ENCODE peak calls at places on chromosomes 3 and 15, in seven cellular contexts. Y is activated CD4-positive, alpha-beta T cell treated with anti-CD3 and anti-CD28 coated beads for 1 hour; H is neuronal stem cell; U is non-pigmented ciliary epithelial cell; P is NCI-H510A treated with DMSO at 0.1 percent for 48 hours; G is GM03348; I is AG20443. F is an unnamed sample.

GRCh38 chr3:169356284-169356955 is 307.1 kb downstream of the MECOM start:
- DNase-seq in Y (no peak), H (peak), U (no peak), P (no peak), G (no peak), I (no peak), F (no peak)

GRCh38 chr15:37106490-37107001 is 6.2 kb upstream of the MEIS2 start:
- DNase-seq in Y (no peak), H (peak), U (no peak), P (peak), G (no peak), I (no peak), F (no peak)

GRCh38 chr15:74402337-74402839 is 31.4 kb downstream of the SEMA7A start:
- DNase-seq in Y (no peak), H (no peak), U (no peak), P (no peak), G (no peak), I (no peak), F (no peak)

GRCh38 chr3:141426404-141427034 is 58.2 kb downstream of the ZBTB38 start:
- DNase-seq in Y (no peak), H (no peak), U (no peak), P (no peak), G (peak), I (peak), F (peak)

GRCh38 chr15:89283201-89283600 is 39.4 kb downstream of the FANCI start:
- DNase-seq in Y (no peak), H (no peak), U (no peak), P (no peak), G (no peak), I (no peak), F (no peak)

GRCh38 chr15:46441294-46442062 is 806.6 kb downstream of the SQOR start:
- DNase-seq in Y (no peak), H (no peak), U (no peak), P (no peak), G (peak), I (peak), F (peak)

GRCh38 chr3:107024481-107025153 is 352.6 kb upstream of the CCDC54 start:
- DNase-seq in Y (no peak), H (no peak), U (no peak), P (no peak), G (peak), I (peak), F (peak)

GRCh38 chr3:108117245-108117644 is 26.4 kb upstream of the CD47 start:
- DNase-seq in Y (no peak), H (no peak), U (no peak), P (no peak), G (peak), I (peak), F (peak)

GRCh38 chr3:162738778-162739177 is 1242.2 kb downstream of the OTOL1 start:
- DNase-seq in Y (no peak), H (no peak), U (no peak), P (no peak), G (peak), I (no peak), F (no peak)

GRCh38 chr3:149382091-149382467 is 4.6 kb upstream of the TM4SF1 start:
- DNase-seq in Y (no peak), H (no peak), U (peak), P (no peak), G (peak), I (peak), F (peak)

GRCh38 chr3:115996420-115997108 is 373.3 kb downstream of the GAP43 start:
- DNase-seq in Y (no peak), H (no peak), U (no peak), P (no peak), G (no peak), I (no peak), F (no peak)

GRCh38 chr15:66233487-66234415 is 19.8 kb downstream of the MEGF11 start:
- DNase-seq in Y (no peak), H (no peak), U (no peak), P (no peak), G (no peak), I (no peak), F (peak)

GRCh38 chr3:11509175-11510000 is 134.3 kb downstream of the VGLL4 start:
- DNase-seq in Y (no peak), H (no peak), U (no peak), P (peak), G (peak), I (peak), F (peak)

GRCh38 chr3:157406376-157406775 is 30.3 kb upstream of the PTX3 start:
- DNase-seq in Y (no peak), H (no peak), U (no peak), P (no peak), G (no peak), I (no peak), F (no peak)

GRCh38 chr15:73941044-73941443 is 14.8 kb downstream of the LOXL1 start:
- DNase-seq in Y (no peak), H (no peak), U (peak), P (no peak), G (peak), I (peak), F (peak)

GRCh38 chr3:73536952-73537351 is 87.8 kb downstream of the PDZRN3 start:
- DNase-seq in Y (no peak), H (no peak), U (no peak), P (no peak), G (no peak), I (no peak), F (no peak)

GRCh38 chr3:44098666-44099065 is 143.0 kb upstream of the TOPAZ1 start:
- DNase-seq in Y (no peak), H (no peak), U (no peak), P (no peak), G (no peak), I (no peak), F (no peak)

GRCh38 chr15:34837246-34838016 is 42.1 kb upstream of the ACTC1 start:
- DNase-seq in Y (no peak), H (no peak), U (peak), P (peak), G (peak), I (peak), F (peak)

GRCh38 chr15:48646364-48646763 is 855 bp upstream of the FBN1 start:
- DNase-seq in Y (no peak), H (no peak), U (no peak), P (no peak), G (no peak), I (peak), F (no peak)

GRCh38 chr3:194928183-194928736 is 242.6 kb downstream of the FAM43A start:
- DNase-seq in Y (no peak), H (no peak), U (no peak), P (no peak), G (peak), I (peak), F (peak)

GRCh38 chr3:40398346-40398745 is 11.4 kb downstream of the ENTPD3 start:
- DNase-seq in Y (no peak), H (no peak), U (no peak), P (no peak), G (no peak), I (no peak), F (no peak)

GRCh38 chr3:24520101-24520495 is 25.4 kb upstream of the THRB start:
- DNase-seq in Y (no peak), H (no peak), U (no peak), P (no peak), G (no peak), I (no peak), F (no peak)

GRCh38 chr3:23017800-23018199 is 185.3 kb upstream of the UBE2E2 start:
- DNase-seq in Y (no peak), H (no peak), U (no peak), P (no peak), G (peak), I (peak), F (peak)

GRCh38 chr3:9024341-9024740 is 61.1 kb upstream of the RAD18 start:
- DNase-seq in Y (no peak), H (no peak), U (no peak), P (no peak), G (no peak), I (no peak), F (no peak)

GRCh38 chr3:191238321-191238817 is 39.3 kb downstream of the OSTN start:
- DNase-seq in Y (no peak), H (no peak), U (peak), P (peak), G (peak), I (no peak), F (peak)

GRCh38 chr3:15015456-15015855 is 49.7 kb downstream of the MRPS25 start:
- DNase-seq in Y (no peak), H (no peak), U (no peak), P (no peak), G (no peak), I (no peak), F (no peak)

GRCh38 chr15:34318277-34319079 is 19.1 kb downstream of the SLC12A6 start:
- DNase-seq in Y (no peak), H (peak), U (no peak), P (peak), G (peak), I (peak), F (peak)

GRCh38 chr3:152050782-152051405 is 177.5 kb downstream of the SUCNR1 start:
- DNase-seq in Y (no peak), H (no peak), U (no peak), P (no peak), G (no peak), I (no peak), F (peak)

GRCh38 chr15:25784876-25785642 is 78.1 kb downstream of the ATP10A start:
- DNase-seq in Y (no peak), H (no peak), U (no peak), P (no peak), G (peak), I (peak), F (peak)

GRCh38 chr15:53693729-53694533 is 65.5 kb downstream of the WDR72 start:
- DNase-seq in Y (no peak), H (no peak), U (no peak), P (no peak), G (no peak), I (no peak), F (no peak)

GRCh38 chr15:70722266-70723123 is 40.9 kb downstream of the UACA start:
- DNase-seq in Y (no peak), H (no peak), U (no peak), P (peak), G (peak), I (peak), F (peak)

GRCh38 chr3:139355502-139355901 is 11.7 kb downstream of the MRPS22 start:
- DNase-seq in Y (no peak), H (no peak), U (no peak), P (no peak), G (peak), I (peak), F (peak)

F was measured in AG10803.